ENCODE peak calls at places on chromosome 21, in five cellular contexts. One of them, this sample, is unnamed.

GRCh38 chr21:29403922-29404538 is 105.3 kb downstream of the BACH1 start:
- DNase-seq in MM.1S: no peak
- DNase-seq in HCT116: no peak
- DNase-seq in neural progenitor cell: no peak
- DNase-seq in adipocyte: no peak
- DNase-seq in this sample: no peak

GRCh38 chr21:41302976-41303375 is 13.6 kb upstream of the FAM3B start:
- DNase-seq in MM.1S: no peak
- DNase-seq in HCT116: no peak
- DNase-seq in neural progenitor cell: no peak
- DNase-seq in adipocyte: no peak
- DNase-seq in this sample: no peak

GRCh38 chr21:31909153-31909771 is 36.4 kb downstream of the HUNK start:
- DNase-seq in MM.1S: no peak
- DNase-seq in HCT116: no peak
- DNase-seq in neural progenitor cell: peak
- DNase-seq in adipocyte: no peak
- DNase-seq in this sample: no peak

GRCh38 chr21:38683222-38683621 is 122.5 kb upstream of the ETS2 start:
- DNase-seq in MM.1S: no peak
- DNase-seq in HCT116: no peak
- DNase-seq in neural progenitor cell: no peak
- DNase-seq in adipocyte: peak
- DNase-seq in this sample: no peak

GRCh38 chr21:27425574-27425973 is 458.7 kb upstream of the ADAMTS5 start:
- DNase-seq in MM.1S: no peak
- DNase-seq in HCT116: no peak
- DNase-seq in neural progenitor cell: no peak
- DNase-seq in adipocyte: peak
- DNase-seq in this sample: no peak

GRCh38 chr21:17931080-17931479 is 111.9 kb upstream of the C21orf91 start:
- DNase-seq in MM.1S: peak
- DNase-seq in HCT116: peak
- DNase-seq in neural progenitor cell: no peak
- DNase-seq in adipocyte: no peak
- DNase-seq in this sample: no peak

GRCh38 chr21:31743712-31744111 is 11.8 kb upstream of the SCAF4 start:
- DNase-seq in MM.1S: no peak
- DNase-seq in HCT116: no peak
- DNase-seq in neural progenitor cell: no peak
- DNase-seq in adipocyte: no peak
- DNase-seq in this sample: no peak

GRCh38 chr21:27555996-27556395 is 589.1 kb upstream of the ADAMTS5 start:
- DNase-seq in MM.1S: no peak
- DNase-seq in HCT116: no peak
- DNase-seq in neural progenitor cell: no peak
- DNase-seq in adipocyte: no peak
- DNase-seq in this sample: no peak

GRCh38 chr21:27292229-27292628 is 325.3 kb upstream of the ADAMTS5 start:
- DNase-seq in MM.1S: no peak
- DNase-seq in HCT116: no peak
- DNase-seq in neural progenitor cell: no peak
- DNase-seq in adipocyte: no peak
- DNase-seq in this sample: no peak

GRCh38 chr21:29024474-29025327 is at the start of gene USP16:
- DNase-seq in MM.1S: peak
- DNase-seq in HCT116: peak
- DNase-seq in neural progenitor cell: peak
- DNase-seq in adipocyte: peak
- DNase-seq in this sample: peak

GRCh38 chr21:9760398-9761074 is 760.8 kb upstream of the TPTE start:
- DNase-seq in MM.1S: no peak
- DNase-seq in HCT116: no peak
- DNase-seq in neural progenitor cell: no peak
- DNase-seq in adipocyte: no peak
- DNase-seq in this sample: no peak

GRCh38 chr21:37364722-37365121 is 1.9 kb upstream of the DYRK1A start:
- DNase-seq in MM.1S: no peak
- DNase-seq in HCT116: no peak
- DNase-seq in neural progenitor cell: no peak
- DNase-seq in adipocyte: no peak
- DNase-seq in this sample: no peak

GRCh38 chr21:29376556-29376955 is 77.8 kb downstream of the BACH1 start:
- DNase-seq in MM.1S: peak
- DNase-seq in HCT116: peak
- DNase-seq in neural progenitor cell: peak
- DNase-seq in adipocyte: no peak
- DNase-seq in this sample: no peak

GRCh38 chr21:15775981-15776380 is 46.2 kb downstream of the USP25 start:
- DNase-seq in MM.1S: no peak
- DNase-seq in HCT116: no peak
- DNase-seq in neural progenitor cell: no peak
- DNase-seq in adipocyte: peak
- DNase-seq in this sample: no peak

GRCh38 chr21:28447453-28447852 is 545.2 kb downstream of the LTN1 start:
- DNase-seq in MM.1S: no peak
- DNase-seq in HCT116: no peak
- DNase-seq in neural progenitor cell: no peak
- DNase-seq in adipocyte: peak
- DNase-seq in this sample: no peak

GRCh38 chr21:34885636-34886553 is 163.2 kb downstream of the RUNX1 start:
- DNase-seq in MM.1S: peak
- DNase-seq in HCT116: no peak
- DNase-seq in neural progenitor cell: peak
- DNase-seq in adipocyte: peak
- DNase-seq in this sample: no peak

GRCh38 chr21:29164330-29164942 is 34.0 kb downstream of the MAP3K7CL start:
- DNase-seq in MM.1S: peak
- DNase-seq in HCT116: peak
- DNase-seq in neural progenitor cell: peak
- DNase-seq in adipocyte: peak
- DNase-seq in this sample: no peak

GRCh38 chr21:17231771-17232170 is 281.1 kb upstream of the CXADR start:
- DNase-seq in MM.1S: no peak
- DNase-seq in HCT116: no peak
- DNase-seq in neural progenitor cell: no peak
- DNase-seq in adipocyte: no peak
- DNase-seq in this sample: no peak

GRCh38 chr21:15140321-15141019 is 75.7 kb upstream of the NRIP1 start:
- DNase-seq in MM.1S: no peak
- DNase-seq in HCT116: no peak
- DNase-seq in neural progenitor cell: no peak
- DNase-seq in adipocyte: no peak
- DNase-seq in this sample: no peak

GRCh38 chr21:37060296-37060695 is 12.6 kb downstream of the PIGP start:
- DNase-seq in MM.1S: no peak
- DNase-seq in HCT116: peak
- DNase-seq in neural progenitor cell: peak
- DNase-seq in adipocyte: peak
- DNase-seq in this sample: peak

GRCh38 chr21:16851054-16851453 is 661.8 kb upstream of the CXADR start:
- DNase-seq in MM.1S: no peak
- DNase-seq in HCT116: no peak
- DNase-seq in neural progenitor cell: no peak
- DNase-seq in adipocyte: no peak
- DNase-seq in this sample: no peak

GRCh38 chr21:26966978-26967913 is at the start of gene ADAMTS5:
- DNase-seq in MM.1S: no peak
- DNase-seq in HCT116: no peak
- DNase-seq in neural progenitor cell: peak
- DNase-seq in adipocyte: peak
- DNase-seq in this sample: no peak

GRCh38 chr21:36425286-36425685 is 40.1 kb downstream of the CHAF1B start:
- DNase-seq in MM.1S: no peak
- DNase-seq in HCT116: no peak
- DNase-seq in neural progenitor cell: no peak
- DNase-seq in adipocyte: no peak
- DNase-seq in this sample: no peak

GRCh38 chr21:34762761-34763160 is 94.0 kb downstream of the CLIC6 start:
- DNase-seq in MM.1S: no peak
- DNase-seq in HCT116: no peak
- DNase-seq in neural progenitor cell: no peak
- DNase-seq in adipocyte: peak
- DNase-seq in this sample: no peak

GRCh38 chr21:31514598-31514997 is 144.9 kb upstream of the SOD1 start:
- DNase-seq in MM.1S: no peak
- DNase-seq in HCT116: no peak
- DNase-seq in neural progenitor cell: peak
- DNase-seq in adipocyte: no peak
- DNase-seq in this sample: no peak

GRCh38 chr21:44285547-44285992 is at the start of gene AIRE:
- DNase-seq in MM.1S: no peak
- DNase-seq in HCT116: no peak
- DNase-seq in neural progenitor cell: peak
- DNase-seq in adipocyte: peak
- DNase-seq in this sample: no peak
- H3K9ac ChIP-seq in MM.1S: no peak
- H3K9ac ChIP-seq in HCT116: no peak
- H3K9ac ChIP-seq in neural progenitor cell: no peak
- H3K9ac ChIP-seq in adipocyte: no peak
- H3K9ac ChIP-seq in this sample: no peak

DNA sequence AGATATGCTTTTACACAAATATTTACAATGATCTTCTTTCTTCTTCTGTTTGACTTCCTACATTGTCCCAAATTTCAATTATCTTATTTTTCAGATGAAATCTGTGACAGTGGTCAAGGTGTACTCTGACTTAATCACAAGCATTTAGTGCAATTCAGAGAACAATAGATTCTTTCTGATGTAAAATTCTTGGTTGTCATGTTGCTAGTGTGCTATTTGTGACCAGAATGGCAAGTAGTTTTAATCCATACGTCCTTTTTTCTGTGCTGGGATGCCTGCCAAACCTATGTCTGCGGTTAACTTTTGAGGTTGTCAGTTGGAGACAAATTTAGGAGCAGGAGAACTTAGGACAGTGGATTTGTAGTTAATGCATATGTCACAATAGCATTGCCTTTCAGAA is 30.9 kb downstream of the NCAM2 start:
- DNase-seq in MM.1S: no peak
- DNase-seq in HCT116: no peak
- DNase-seq in neural progenitor cell: no peak
- DNase-seq in adipocyte: peak
- DNase-seq in this sample: peak
- H3K9ac ChIP-seq in MM.1S: no peak
- H3K9ac ChIP-seq in HCT116: no peak
- H3K9ac ChIP-seq in neural progenitor cell: no peak
- H3K9ac ChIP-seq in adipocyte: no peak
- H3K9ac ChIP-seq in this sample: no peak

DNA sequence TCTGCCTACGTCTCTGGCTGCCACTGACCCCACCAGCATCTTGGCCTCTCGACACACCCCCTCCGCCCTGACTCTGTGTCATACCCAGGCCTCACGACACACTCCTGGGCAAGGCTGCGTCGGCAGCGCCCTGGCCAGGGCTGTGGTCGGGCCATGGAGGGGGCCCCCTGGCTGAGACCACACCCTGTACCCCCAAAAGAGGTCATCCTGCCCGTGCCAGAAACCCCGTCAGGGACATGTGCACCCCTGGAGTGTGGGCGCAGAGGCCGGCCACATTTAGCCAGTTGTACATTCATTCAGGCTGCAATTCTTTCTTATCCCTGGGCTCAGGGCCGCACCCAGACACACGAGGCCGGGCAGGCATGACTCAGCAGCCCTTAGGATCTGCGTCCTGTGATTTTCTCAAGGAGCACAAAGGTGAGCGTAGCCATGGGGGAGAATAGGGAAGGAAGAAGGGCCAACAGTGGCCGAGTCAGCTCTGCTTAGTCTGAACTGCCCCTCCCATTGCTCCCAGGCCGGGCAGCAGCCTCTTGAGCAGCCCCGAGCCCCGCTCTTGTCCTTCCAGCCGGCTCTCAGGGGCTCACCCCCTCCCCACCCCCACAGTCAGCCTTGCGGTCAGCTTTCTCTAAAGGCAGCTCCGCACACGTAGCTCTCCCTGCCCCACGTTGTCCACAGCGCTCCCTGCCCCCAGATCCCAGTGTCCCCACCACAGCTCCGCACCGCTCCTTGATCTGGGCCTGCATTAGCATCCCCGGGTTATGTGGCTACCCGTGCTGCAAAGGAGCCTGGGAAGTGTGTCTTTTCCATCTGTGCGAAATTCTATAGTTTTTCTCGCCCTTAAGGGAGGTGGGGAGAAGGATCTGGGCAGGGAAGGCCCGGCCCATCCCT is 7.9 kb downstream of the CSTB start:
- DNase-seq in MM.1S: no peak
- DNase-seq in HCT116: peak
- DNase-seq in neural progenitor cell: peak
- DNase-seq in adipocyte: peak
- DNase-seq in this sample: no peak
- H3K9ac ChIP-seq in MM.1S: no peak
- H3K9ac ChIP-seq in HCT116: peak
- H3K9ac ChIP-seq in neural progenitor cell: no peak
- H3K9ac ChIP-seq in adipocyte: peak
- H3K9ac ChIP-seq in this sample: no peak

GRCh38 chr21:33668620-33669019 is 26.3 kb downstream of the ITSN1 start:
- DNase-seq in MM.1S: no peak
- DNase-seq in HCT116: no peak
- DNase-seq in neural progenitor cell: no peak
- DNase-seq in adipocyte: no peak
- DNase-seq in this sample: no peak
- H3K9ac ChIP-seq in MM.1S: no peak
- H3K9ac ChIP-seq in HCT116: no peak
- H3K9ac ChIP-seq in neural progenitor cell: no peak
- H3K9ac ChIP-seq in adipocyte: no peak
- H3K9ac ChIP-seq in this sample: no peak

DNA sequence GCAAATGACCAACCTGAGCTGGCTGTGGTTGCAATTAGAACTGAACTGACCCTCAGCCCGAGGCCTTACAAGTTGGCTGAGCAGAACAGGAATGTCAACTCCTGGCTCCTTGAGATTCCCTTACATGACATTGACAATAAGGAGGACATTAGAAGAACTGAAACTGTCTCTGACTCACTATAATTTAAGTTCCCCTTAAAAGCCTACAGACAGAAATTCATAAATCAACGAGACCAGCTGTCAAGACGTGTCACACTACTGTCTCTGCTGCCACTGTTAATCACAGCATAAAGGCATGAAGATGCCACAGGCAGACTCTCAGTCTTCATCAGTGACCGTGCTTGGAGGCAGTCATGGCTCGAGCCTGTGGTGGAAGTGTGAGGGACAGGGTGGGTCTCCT is 168.8 kb downstream of the GABPA start:
- DNase-seq in MM.1S: no peak
- DNase-seq in HCT116: no peak
- DNase-seq in neural progenitor cell: no peak
- DNase-seq in adipocyte: no peak
- DNase-seq in this sample: no peak
- H3K9ac ChIP-seq in MM.1S: no peak
- H3K9ac ChIP-seq in HCT116: no peak
- H3K9ac ChIP-seq in neural progenitor cell: no peak
- H3K9ac ChIP-seq in adipocyte: no peak
- H3K9ac ChIP-seq in this sample: no peak